ENCODE peak calls at places on chromosomes 1 and 21, in eight cellular contexts. T is T-helper 17 cell, G is HT1080, I is lower leg skin, Q is KBM-7, A is omental fat pad, K is IMR-90, B is HEK293T. N is an unnamed sample.

GRCh38 chr1:31248276-31248675 is 8.6 kb upstream of the NKAIN1 start:
- DNase-seq in T (no peak), G (no peak), I (peak; percentile 45), Q (no peak), A (no peak), K (no peak), B (no peak), N (no peak)

GRCh38 chr1:53127546-53127945 is 14.9 kb downstream of the SLC1A7 start:
- DNase-seq in T (no peak), G (peak; percentile 42), I (no peak), Q (no peak), A (no peak), K (peak; percentile 35), B (no peak), N (no peak)

GRCh38 chr1:201850053-201850397 is 21.1 kb downstream of the IPO9 start:
- DNase-seq in T (no peak), G (peak; percentile 83), I (no peak), Q (no peak), A (no peak), K (peak; percentile 87), B (no peak), N (peak; percentile 72)

GRCh38 chr1:112524251-112524650 is 15.5 kb downstream of the WNT2B start:
- DNase-seq in T (no peak), G (no peak), I (no peak), Q (no peak), A (no peak), K (no peak), B (no peak), N (peak; percentile 99)

GRCh38 chr21:18760247-18760646 is 356.7 kb upstream of the TMPRSS15 start:
- DNase-seq in T (no peak), G (peak; percentile 77), I (no peak), Q (no peak), A (no peak), K (no peak), B (no peak), N (peak; percentile 5)

GRCh38 chr1:66938618-66939017 is 13.8 kb downstream of the MIER1 start:
- DNase-seq in T (no peak), G (peak; percentile 43), I (no peak), Q (no peak), A (no peak), K (peak; percentile 45), B (no peak), N (no peak)

GRCh38 chr1:166975361-166976129 is at the start of gene ILDR2:
- DNase-seq in T (peak; percentile 10), G (peak; percentile 20), I (peak; percentile 86), Q (peak; percentile 65), A (no peak), K (peak; percentile 5), B (peak; percentile 74), N (peak; percentile 71)

GRCh38 chr1:23627065-23627464 is 64.5 kb upstream of the RPL11 start:
- DNase-seq in T (no peak), G (no peak), I (no peak), Q (no peak), A (no peak), K (no peak), B (no peak), N (no peak)

GRCh38 chr1:46613661-46614603 is 2.7 kb downstream of the MOB3C start:
- DNase-seq in T (no peak), G (no peak), I (peak; percentile 98), Q (peak; percentile 84), A (peak; percentile 68), K (peak; percentile 76), B (no peak), N (peak; percentile 73)

GRCh38 chr1:56329970-56330369 is 249.4 kb downstream of the PLPP3 start:
- DNase-seq in T (no peak), G (no peak), I (no peak), Q (no peak), A (no peak), K (peak; percentile 17), B (no peak), N (no peak)

GRCh38 chr21:26391166-26391565 is 181.9 kb downstream of the CYYR1 start:
- DNase-seq in T (no peak), G (no peak), I (no peak), Q (no peak), A (no peak), K (no peak), B (no peak), N (no peak)

GRCh38 chr1:89274431-89274857 is 1.8 kb upstream of the GBP5 start:
- DNase-seq in T (no peak), G (peak; percentile 83), I (no peak), Q (no peak), A (no peak), K (peak; percentile 8), B (no peak), N (no peak)

GRCh38 chr1:198169704-198170103 is 12.9 kb downstream of the NEK7 start:
- DNase-seq in T (no peak), G (no peak), I (no peak), Q (no peak), A (no peak), K (no peak), B (no peak), N (no peak)

GRCh38 chr1:28830814-28831213 is 18.8 kb downstream of the OPRD1 start:
- DNase-seq in T (no peak), G (no peak), I (no peak), Q (no peak), A (no peak), K (no peak), B (no peak), N (no peak)

GRCh38 chr1:222284466-222284865 is 263.4 kb downstream of the HHIPL2 start:
- DNase-seq in T (no peak), G (no peak), I (no peak), Q (no peak), A (no peak), K (peak; percentile 63), B (no peak), N (no peak)

GRCh38 chr1:11692899-11693590 is 1.5 kb downstream of the DRAXIN start:
- DNase-seq in T (no peak), G (peak; percentile 98), I (no peak), Q (no peak), A (no peak), K (peak; percentile 77), B (no peak), N (no peak)

GRCh38 chr1:198584163-198584562 is 43.7 kb upstream of the ATP6V1G3 start:
- DNase-seq in T (no peak), G (no peak), I (no peak), Q (no peak), A (no peak), K (no peak), B (no peak), N (no peak)

GRCh38 chr1:235935506-235936224 is 69.0 kb upstream of the LYST start:
- DNase-seq in T (no peak), G (no peak), I (peak; percentile 85), Q (no peak), A (no peak), K (no peak), B (no peak), N (no peak)

GRCh38 chr1:193569696-193570269 is 383.4 kb upstream of the B3GALT2 start:
- DNase-seq in T (no peak), G (peak; percentile 65), I (no peak), Q (no peak), A (no peak), K (peak; percentile 91), B (no peak), N (no peak)

GRCh38 chr21:31570824-31571425 is 88.6 kb upstream of the SOD1 start:
- DNase-seq in T (no peak), G (no peak), I (no peak), Q (no peak), A (no peak), K (no peak), B (no peak), N (no peak)

GRCh38 chr1:30518186-30518585 is 205.2 kb downstream of the MATN1 start:
- DNase-seq in T (no peak), G (no peak), I (peak; percentile 46), Q (no peak), A (no peak), K (no peak), B (no peak), N (no peak)

GRCh38 chr1:193335797-193336428 is 149.5 kb upstream of the B3GALT2 start:
- DNase-seq in T (no peak), G (no peak), I (no peak), Q (no peak), A (no peak), K (peak; percentile 77), B (no peak), N (no peak)

GRCh38 chr1:219439376-219439775 is 173.5 kb downstream of the ZC3H11B start:
- DNase-seq in T (no peak), G (no peak), I (no peak), Q (no peak), A (no peak), K (peak; percentile 27), B (no peak), N (no peak)

GRCh38 chr1:222616535-222616934 is 1.4 kb upstream of the MIA3 start:
- DNase-seq in T (no peak), G (no peak), I (no peak), Q (no peak), A (no peak), K (peak; percentile 91), B (no peak), N (peak; percentile 11)

N was measured in mesendoderm.